ENCODE peak calls at places on chromosome 1, in seven cellular contexts. U is activated naive CD4-positive, alpha-beta T cell treated with anti-CD3 and anti-CD28 coated beads for 36 hours; O is NCI-H1436; Y is NCI-H774; M is Calu3; F is posterior vena cava; J is activated CD4-positive, alpha-beta T cell treated with anti-CD3 and anti-CD28 coated beads for 1 hour. Z is an unnamed sample.

GRCh38 chr1:206794294-206794908 is 22.1 kb upstream of the IL10 start:
- DNase-seq in U (peak; percentile 60), O (no peak), Y (no peak), M (no peak), F (no peak), J (no peak), Z (no peak)

GRCh38 chr1:9086060-9086459 is 16.6 kb upstream of the SLC2A5 start:
- DNase-seq in U (no peak), O (no peak), Y (no peak), M (no peak), F (no peak), J (no peak), Z (no peak)

GRCh38 chr1:161864577-161864976 is 98.5 kb downstream of the ATF6 start:
- DNase-seq in U (peak; percentile 17), O (no peak), Y (no peak), M (no peak), F (no peak), J (no peak), Z (peak; percentile 66)

GRCh38 chr1:30444404-30444803 is 279.0 kb downstream of the MATN1 start:
- DNase-seq in U (no peak), O (no peak), Y (no peak), M (no peak), F (no peak), J (no peak), Z (no peak)

GRCh38 chr1:119674110-119674509 is 26.0 kb upstream of the ZNF697 start:
- DNase-seq in U (no peak), O (no peak), Y (no peak), M (no peak), F (no peak), J (no peak), Z (no peak)

GRCh38 chr1:220922951-220923350 is 43.7 kb downstream of the HLX start:
- DNase-seq in U (no peak), O (peak; percentile 15), Y (peak; percentile 69), M (no peak), F (no peak), J (no peak), Z (no peak)

GRCh38 chr1:19582318-19582717 is 61.8 kb upstream of the NBL1 start:
- DNase-seq in U (peak; percentile 89), O (no peak), Y (no peak), M (peak; percentile 59), F (no peak), J (peak; percentile 66), Z (no peak)

GRCh38 chr1:37765937-37766664 is 1.2 kb upstream of the EPHA10 start:
- DNase-seq in U (peak; percentile 38), O (no peak), Y (peak; percentile 45), M (peak; percentile 24), F (no peak), J (no peak), Z (no peak)

GRCh38 chr1:226082959-226083302 is 20.4 kb downstream of the H3-3A start:
- DNase-seq in U (no peak), O (no peak), Y (peak; percentile 23), M (peak; percentile 70), F (peak; percentile 91), J (no peak), Z (peak; percentile 39)